ENCODE peak calls at places on chromosome 18, in six cellular contexts. H is H9, M is bronchial epithelial cell, W is fibroblast of pulmonary artery, Z is dorsolateral prefrontal cortex, C is B cell. E is an unnamed sample.
A peak's percentile ranks its signal among the peaks of the same experiment; 100 is the strongest.

GRCh38 chr18:48124857-48125626 is 194.6 kb upstream of the SMAD2 start:
- DNase-seq in M (no peak), H (no peak), C (no peak), Z (no peak), W (no peak), E (no peak)

GRCh38 chr18:59063300-59063895 is 76.3 kb upstream of the SEC11C start:
- DNase-seq in Z (no peak), M (no peak), H (no peak), C (no peak), W (no peak), E (no peak)

GRCh38 chr18:43692291-43692690 is 415.0 kb upstream of the SYT4 start:
- DNase-seq in H (no peak), Z (no peak), W (peak; percentile 2), M (peak; percentile 5), C (no peak), E (no peak)

GRCh38 chr18:1017679-1018078 is 113.0 kb downstream of the ADCYAP1 start:
- DNase-seq in C (no peak), M (no peak), Z (no peak), W (no peak), H (no peak), E (no peak)

GRCh38 chr18:48052291-48052840 is 121.9 kb upstream of the SMAD2 start:
- DNase-seq in M (no peak), C (no peak), H (no peak), Z (no peak), W (no peak), E (no peak)

GRCh38 chr18:3874593-3874992 is 424.6 kb downstream of the TGIF1 start:
- DNase-seq in M (no peak), Z (no peak), W (no peak), H (no peak), C (no peak), E (no peak)

GRCh38 chr18:22302152-22302551 is 115.6 kb downstream of the CTAGE1 start:
- DNase-seq in W (no peak), H (no peak), M (no peak), Z (no peak), C (no peak), E (no peak)

GRCh38 chr18:74225193-74225840 is 66.4 kb downstream of the CYB5A start:
- DNase-seq in C (no peak), Z (no peak), H (no peak), W (peak; percentile 57), M (peak; percentile 33), E (no peak)

GRCh38 chr18:3923750-3924149 is 473.8 kb downstream of the TGIF1 start:
- DNase-seq in W (peak; percentile 30), M (peak; percentile 76), Z (no peak), C (no peak), H (no peak), E (no peak)

GRCh38 chr18:62287753-62288668 is 37.1 kb upstream of the TNFRSF11A start:
- DNase-seq in H (no peak), C (no peak), Z (no peak), M (no peak), W (no peak), E (no peak)

GRCh38 chr18:179499-179898 is 21.1 kb downstream of the USP14 start:
- DNase-seq in W (no peak), M (no peak), H (no peak), Z (no peak), C (no peak), E (no peak)

GRCh38 chr18:64332851-64333250 is 184.0 kb upstream of the LINC00305 start:
- DNase-seq in Z (no peak), H (no peak), C (no peak), W (no peak), M (no peak), E (no peak)

GRCh38 chr18:56097561-56098095 is 509.6 kb upstream of the TCF4 start:
- DNase-seq in C (no peak), H (no peak), M (no peak), W (no peak), Z (no peak), E (no peak)

GRCh38 chr18:79480171-79480981 is 84.6 kb downstream of the NFATC1 start:
- DNase-seq in H (no peak), C (no peak), Z (no peak), M (no peak), W (no peak), E (no peak)

GRCh38 chr18:73945130-73945792 is 202.4 kb downstream of the FBXO15 start:
- DNase-seq in C (no peak), Z (no peak), H (no peak), M (peak; percentile 37), W (no peak), E (no peak)

GRCh38 chr18:36693931-36694661 is 134.7 kb downstream of the TPGS2 start:
- DNase-seq in C (no peak), H (no peak), Z (peak; percentile 28), M (peak; percentile 33), W (no peak), E (no peak)

GRCh38 chr18:32280188-32280783 is 90.4 kb downstream of the MEP1B start:
- DNase-seq in C (no peak), M (no peak), H (no peak), Z (no peak), W (no peak), E (no peak)

GRCh38 chr18:29181151-29181901 is 1004.4 kb upstream of the CDH2 start:
- DNase-seq in C (no peak), Z (no peak), W (peak; percentile 97), H (no peak), M (peak; percentile 82), E (no peak)

GRCh38 chr18:23257153-23257552 is 121.9 kb downstream of the CABLES1 start:
- DNase-seq in W (no peak), M (no peak), C (no peak), H (no peak), Z (no peak), E (no peak)

GRCh38 chr18:71077451-71077850 is 788.6 kb downstream of the SOCS6 start:
- DNase-seq in H (no peak), W (no peak), C (no peak), M (no peak), Z (no peak), E (no peak)

GRCh38 chr18:77973745-77974144 is 724.1 kb downstream of the GALR1 start:
- DNase-seq in C (no peak), W (no peak), Z (no peak), H (no peak), M (no peak), E (no peak)

GRCh38 chr18:50879302-50880107 is 587 bp downstream of the ME2 start:
- DNase-seq in Z (peak; percentile 17), H (peak; percentile 39), C (peak; percentile 55), M (peak; percentile 34), W (peak; percentile 61), E (peak; percentile 82)

GRCh38 chr18:50857694-50858093 is 21.2 kb upstream of the ME2 start:
- DNase-seq in W (no peak), H (no peak), Z (no peak), M (no peak), C (no peak), E (no peak)

GRCh38 chr18:71598374-71598773 is 945.8 kb downstream of the CBLN2 start:
- DNase-seq in W (peak; percentile 31), Z (no peak), M (no peak), H (no peak), C (no peak), E (no peak)

GRCh38 chr18:79574938-79575525 is 104.6 kb upstream of the CTDP1 start:
- DNase-seq in Z (no peak), H (peak; percentile 19), C (no peak), W (no peak), M (no peak), E (peak; percentile 26)

GRCh38 chr18:40529478-40529877 is 1425.6 kb upstream of the PIK3C3 start:
- DNase-seq in H (no peak), Z (no peak), M (peak; percentile 55), C (no peak), W (peak; percentile 47), E (no peak)
- TF ChIP-seq CTCF in H (peak; percentile 59), Z (no peak), M (peak; percentile 35), C (no peak), W (peak; percentile 15), E (peak; percentile 71)

GRCh38 chr18:10249270-10249669 is 205.2 kb upstream of the APCDD1 start:
- DNase-seq in W (no peak), C (no peak), Z (no peak), H (peak; percentile 60), M (no peak), E (peak; percentile 76)
- TF ChIP-seq CTCF in W (no peak), C (no peak), Z (no peak), H (peak; percentile 50), M (no peak), E (peak; percentile 67)

GRCh38 chr18:75334869-75335268 is 92.6 kb downstream of the SMIM21 start:
- DNase-seq in C (no peak), Z (no peak), W (no peak), M (no peak), H (no peak), E (no peak)
- TF ChIP-seq CTCF in C (no peak), Z (no peak), W (no peak), M (no peak), H (no peak), E (no peak)

DNA sequence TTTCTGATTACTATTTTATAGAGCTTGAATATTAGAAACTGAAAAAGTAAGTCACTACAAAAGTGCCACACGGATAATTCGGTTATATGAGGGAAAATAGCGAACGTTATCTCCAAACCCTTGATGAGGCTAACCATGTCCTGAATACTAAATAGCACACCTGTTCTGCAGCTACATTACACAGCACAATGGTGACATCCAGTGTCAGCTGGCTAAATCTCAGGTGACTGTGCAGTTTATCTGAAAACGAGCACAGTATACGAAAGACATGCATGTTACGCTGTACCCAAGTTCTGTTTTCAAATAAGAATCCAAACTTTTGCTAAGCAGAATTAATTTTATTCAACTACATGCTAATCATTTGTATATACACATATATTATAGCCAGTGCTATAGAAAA is 9.0 kb downstream of the CCDC68 start:
- DNase-seq in H (no peak), W (no peak), M (peak; percentile 21), C (no peak), Z (no peak), E (no peak)
- TF ChIP-seq CTCF in H (peak; percentile 45), W (no peak), M (peak; percentile 17), C (no peak), Z (no peak), E (peak; percentile 67)

E was measured in endodermal cell.